ENCODE peak calls at places on chromosomes 7 and 10, in four cellular contexts. One of them, this sample, is unnamed.

GRCh38 chr10:115171392-115171960 is 78.3 kb downstream of the ATRNL1 start:
- DNase-seq in stimulated activated CD4-positive, alpha-beta T cell treated with anti-CD3 and anti-CD28 coated beads, TNF-alpha, amount 100 ng/mL, for 1 hour: no peak
- DNase-seq in HEK293T: peak; percentile 14
- DNase-seq in MCF 10A: no peak
- DNase-seq in this sample: peak; percentile 15

GRCh38 chr7:149732111-149732561 is 41.3 kb downstream of the ZNF467 start:
- DNase-seq in stimulated activated CD4-positive, alpha-beta T cell treated with anti-CD3 and anti-CD28 coated beads, TNF-alpha, amount 100 ng/mL, for 1 hour: no peak
- DNase-seq in HEK293T: no peak
- DNase-seq in MCF 10A: no peak
- DNase-seq in this sample: no peak

GRCh38 chr10:14659626-14660196 is 115.0 kb downstream of the FAM107B start:
- DNase-seq in stimulated activated CD4-positive, alpha-beta T cell treated with anti-CD3 and anti-CD28 coated beads, TNF-alpha, amount 100 ng/mL, for 1 hour: no peak
- DNase-seq in HEK293T: no peak
- DNase-seq in MCF 10A: no peak
- DNase-seq in this sample: no peak

GRCh38 chr7:70655694-70656093 is 476.2 kb upstream of the GALNT17 start:
- DNase-seq in stimulated activated CD4-positive, alpha-beta T cell treated with anti-CD3 and anti-CD28 coated beads, TNF-alpha, amount 100 ng/mL, for 1 hour: no peak
- DNase-seq in HEK293T: no peak
- DNase-seq in MCF 10A: no peak
- DNase-seq in this sample: no peak

GRCh38 chr10:118595064-118595420 is 406 bp downstream of the PRLHR start:
- DNase-seq in stimulated activated CD4-positive, alpha-beta T cell treated with anti-CD3 and anti-CD28 coated beads, TNF-alpha, amount 100 ng/mL, for 1 hour: no peak
- DNase-seq in HEK293T: no peak
- DNase-seq in MCF 10A: no peak
- DNase-seq in this sample: no peak

GRCh38 chr10:70603439-70603778 is 868 bp upstream of the PRF1 start:
- DNase-seq in stimulated activated CD4-positive, alpha-beta T cell treated with anti-CD3 and anti-CD28 coated beads, TNF-alpha, amount 100 ng/mL, for 1 hour: no peak
- DNase-seq in HEK293T: no peak
- DNase-seq in MCF 10A: no peak
- DNase-seq in this sample: no peak

GRCh38 chr7:36185732-36186131 is 32.7 kb downstream of the EEPD1 start:
- DNase-seq in stimulated activated CD4-positive, alpha-beta T cell treated with anti-CD3 and anti-CD28 coated beads, TNF-alpha, amount 100 ng/mL, for 1 hour: no peak
- DNase-seq in HEK293T: no peak
- DNase-seq in MCF 10A: peak; percentile 15
- DNase-seq in this sample: no peak

GRCh38 chr10:36114913-36115312 is 472.8 kb upstream of the FZD8 start:
- DNase-seq in stimulated activated CD4-positive, alpha-beta T cell treated with anti-CD3 and anti-CD28 coated beads, TNF-alpha, amount 100 ng/mL, for 1 hour: no peak
- DNase-seq in HEK293T: no peak
- DNase-seq in MCF 10A: no peak
- DNase-seq in this sample: peak; percentile 36

GRCh38 chr7:49708590-49708989 is 64.8 kb upstream of the VWC2 start:
- DNase-seq in stimulated activated CD4-positive, alpha-beta T cell treated with anti-CD3 and anti-CD28 coated beads, TNF-alpha, amount 100 ng/mL, for 1 hour: no peak
- DNase-seq in HEK293T: no peak
- DNase-seq in MCF 10A: no peak
- DNase-seq in this sample: no peak

GRCh38 chr7:90879924-90880323 is 283.8 kb downstream of the CDK14 start:
- DNase-seq in stimulated activated CD4-positive, alpha-beta T cell treated with anti-CD3 and anti-CD28 coated beads, TNF-alpha, amount 100 ng/mL, for 1 hour: no peak
- DNase-seq in HEK293T: no peak
- DNase-seq in MCF 10A: no peak
- DNase-seq in this sample: no peak

GRCh38 chr7:133984023-133984422 is 143.1 kb upstream of the LRGUK start:
- DNase-seq in stimulated activated CD4-positive, alpha-beta T cell treated with anti-CD3 and anti-CD28 coated beads, TNF-alpha, amount 100 ng/mL, for 1 hour: no peak
- DNase-seq in HEK293T: no peak
- DNase-seq in MCF 10A: no peak
- DNase-seq in this sample: no peak

GRCh38 chr10:119413738-119414611 is 128.5 kb downstream of the RGS10 start:
- DNase-seq in stimulated activated CD4-positive, alpha-beta T cell treated with anti-CD3 and anti-CD28 coated beads, TNF-alpha, amount 100 ng/mL, for 1 hour: no peak
- DNase-seq in HEK293T: no peak
- DNase-seq in MCF 10A: no peak
- DNase-seq in this sample: no peak

GRCh38 chr10:116723428-116724281 is 18.7 kb downstream of the HSPA12A start:
- DNase-seq in stimulated activated CD4-positive, alpha-beta T cell treated with anti-CD3 and anti-CD28 coated beads, TNF-alpha, amount 100 ng/mL, for 1 hour: peak; percentile 6
- DNase-seq in HEK293T: no peak
- DNase-seq in MCF 10A: no peak
- DNase-seq in this sample: no peak

GRCh38 chr10:83987216-83987615 is 152.1 kb upstream of the GHITM start:
- DNase-seq in stimulated activated CD4-positive, alpha-beta T cell treated with anti-CD3 and anti-CD28 coated beads, TNF-alpha, amount 100 ng/mL, for 1 hour: no peak
- DNase-seq in HEK293T: no peak
- DNase-seq in MCF 10A: peak; percentile 30
- DNase-seq in this sample: no peak

GRCh38 chr10:49149881-49150280 is 16.1 kb upstream of the FAM170B start:
- DNase-seq in stimulated activated CD4-positive, alpha-beta T cell treated with anti-CD3 and anti-CD28 coated beads, TNF-alpha, amount 100 ng/mL, for 1 hour: no peak
- DNase-seq in HEK293T: no peak
- DNase-seq in MCF 10A: no peak
- DNase-seq in this sample: no peak

GRCh38 chr7:132049462-132050304 is 493.3 kb upstream of the PODXL start:
- DNase-seq in stimulated activated CD4-positive, alpha-beta T cell treated with anti-CD3 and anti-CD28 coated beads, TNF-alpha, amount 100 ng/mL, for 1 hour: no peak
- DNase-seq in HEK293T: peak; percentile 52
- DNase-seq in MCF 10A: peak; percentile 54
- DNase-seq in this sample: peak; percentile 40

GRCh38 chr7:2616973-2617709 is 14.6 kb upstream of the TTYH3 start:
- DNase-seq in stimulated activated CD4-positive, alpha-beta T cell treated with anti-CD3 and anti-CD28 coated beads, TNF-alpha, amount 100 ng/mL, for 1 hour: no peak
- DNase-seq in HEK293T: no peak
- DNase-seq in MCF 10A: no peak
- DNase-seq in this sample: no peak

GRCh38 chr7:130904031-130904757 is 170.2 kb upstream of the KLF14 start:
- DNase-seq in stimulated activated CD4-positive, alpha-beta T cell treated with anti-CD3 and anti-CD28 coated beads, TNF-alpha, amount 100 ng/mL, for 1 hour: no peak
- DNase-seq in HEK293T: no peak
- DNase-seq in MCF 10A: peak; percentile 96
- DNase-seq in this sample: peak; percentile 99